ENCODE peak calls at places on chromosomes 4 and X, in four cellular contexts. E is NAMALWA, L is upper lobe of right lung, B is PC-9. D is an unnamed sample.

GRCh38 chrX:134985479-134985878 is 5.3 kb upstream of the SMIM10 start:
- DNase-seq in B (no peak), L (no peak), E (no peak), D (no peak)

GRCh38 chrX:118254611-118255010 is 91.3 kb upstream of the WDR44 start:
- DNase-seq in B (peak), E (peak), L (no peak), D (peak)

GRCh38 chr4:170271723-170272122 is 182.0 kb upstream of the AADAT start:
- DNase-seq in E (no peak), B (no peak), L (no peak), D (peak)

GRCh38 chr4:111213520-111213919 is 590.6 kb upstream of the PITX2 start:
- DNase-seq in E (no peak), B (no peak), L (no peak), D (no peak)

GRCh38 chrX:68369559-68369958 is 63.7 kb downstream of the OPHN1 start:
- DNase-seq in B (no peak), L (no peak), E (no peak), D (no peak)

GRCh38 chr4:46258436-46258835 is 131.5 kb downstream of the GABRA2 start:
- DNase-seq in E (no peak), L (no peak), B (no peak), D (no peak)

GRCh38 chrX:2984342-2984741 is 22.0 kb upstream of the ARSH start:
- DNase-seq in B (no peak), L (no peak), E (no peak), D (no peak)

GRCh38 chr4:141486375-141486997 is 149.9 kb upstream of the IL15 start:
- DNase-seq in L (no peak), E (no peak), B (no peak), D (no peak)

GRCh38 chr4:78656968-78657445 is 105.4 kb downstream of the ANXA3 start:
- DNase-seq in L (no peak), E (no peak), B (no peak), D (peak)

GRCh38 chr4:7067147-7067522 is 729 bp downstream of the GRPEL1 start:
- DNase-seq in B (no peak), L (peak), E (no peak), D (no peak)

GRCh38 chr4:145216532-145216931 is 36.1 kb upstream of the OTUD4 start:
- DNase-seq in E (peak), L (no peak), B (no peak), D (peak)

GRCh38 chr4:1365271-1366178 is 18.5 kb downstream of the UVSSA start:
- DNase-seq in E (peak), L (peak), B (peak), D (no peak)

GRCh38 chr4:10160280-10160856 is 43.8 kb upstream of the WDR1 start:
- DNase-seq in E (no peak), B (no peak), L (no peak), D (no peak)

GRCh38 chr4:146255463-146255862 is 41.1 kb downstream of the REELD1 start:
- DNase-seq in E (no peak), L (no peak), B (no peak), D (no peak)